ENCODE peak calls at places on chromosomes 16 and 17, in nine cellular contexts. G is psoas muscle; C is stimulated activated naive B cell treated with anti-CD40 and anti-IgM and Interleukin-4, amounts not matched to agents 10 μg/mL and 1 μg/mL and 100 μg/mL, for 72 hours; W is frontal cortex; F is HCT116; A is activated CD4-positive, alpha-beta T cell treated with anti-CD3 and anti-CD28 coated beads, Interleukin-2, amount 10 ng/mL, durations not matched to agents 7 days and 5 days; T is testis; B is GM04503; Q is astrocyte of the spinal cord. R is an unnamed sample.

GRCh38 chr16:30005341-30006094 is 5.3 kb downstream of the DOC2A start:
- DNase-seq in F (no peak), T (no peak), W (peak), A (peak), C (no peak), B (no peak), G (no peak), Q (no peak), R (peak)

GRCh38 chr17:57284984-57285646 is 28.8 kb downstream of the MSI2 start:
- DNase-seq in G (no peak), W (no peak), T (peak), Q (no peak), F (no peak), A (peak), C (peak), B (no peak), R (peak)

GRCh38 chr16:89954462-89954861 is 5.9 kb downstream of the DEF8 start:
- DNase-seq in W (no peak), T (no peak), B (no peak), Q (no peak), F (no peak), A (no peak), C (no peak), G (no peak), R (no peak)

GRCh38 chr17:43438626-43439529 is 40.1 kb downstream of the ARL4D start:
- DNase-seq in F (no peak), W (no peak), T (no peak), G (no peak), C (no peak), Q (no peak), A (no peak), B (no peak), R (no peak)

GRCh38 chr17:51371732-51372151 is 111.4 kb downstream of the UTP18 start:
- DNase-seq in F (peak), B (no peak), A (peak), T (peak), Q (peak), C (no peak), G (no peak), W (peak), R (no peak)

GRCh38 chr16:1556254-1556653 is 22.8 kb downstream of the TMEM204 start:
- DNase-seq in G (no peak), T (no peak), C (no peak), A (no peak), F (no peak), Q (peak), W (no peak), B (no peak), R (no peak)

GRCh38 chr16:72501739-72502653 is 330.0 kb upstream of the PMFBP1 start:
- DNase-seq in A (peak), Q (peak), B (peak), W (peak), C (peak), F (peak), T (peak), G (peak), R (no peak)

GRCh38 chr16:66359012-66359411 is 7.5 kb upstream of the CDH5 start:
- DNase-seq in F (no peak), T (no peak), B (no peak), C (no peak), A (no peak), W (no peak), G (no peak), Q (peak), R (no peak)

GRCh38 chr17:74466111-74466784 is at the start of gene CD300A:
- DNase-seq in F (no peak), B (no peak), G (peak), A (no peak), W (no peak), T (peak), Q (no peak), C (peak), R (no peak)